ENCODE peak calls at places on chromosomes 11 and 22, in seven cellular contexts. I, Q, X, N, J, K and V are unnamed samples.

GRCh38 chr11:11313426-11313825 is 39.6 kb downstream of the CSNK2A3 start:
- DNase-seq in I (no peak), Q (peak; percentile 65), X (no peak), N (peak; percentile 45), J (no peak), K (no peak), V (no peak)

GRCh38 chr11:6455070-6455469 is 14.3 kb upstream of the HPX start:
- DNase-seq in I (no peak), Q (no peak), X (no peak), N (no peak), J (no peak), K (no peak), V (no peak)

GRCh38 chr11:24064309-24064903 is 432.4 kb upstream of the LUZP2 start:
- DNase-seq in I (no peak), Q (no peak), X (no peak), N (no peak), J (no peak), K (no peak), V (no peak)

GRCh38 chr11:126109941-126110731 is 47.5 kb upstream of the CDON start:
- DNase-seq in I (no peak), Q (no peak), X (peak; percentile 13), N (no peak), J (no peak), K (no peak), V (no peak)

GRCh38 chr11:75386912-75387311 is 12.4 kb upstream of the RPS3 start:
- DNase-seq in I (no peak), Q (no peak), X (no peak), N (no peak), J (no peak), K (peak; percentile 52), V (no peak)

GRCh38 chr22:20129747-20130014 is 1.9 kb upstream of the ZDHHC8 start:
- DNase-seq in I (no peak), Q (no peak), X (no peak), N (no peak), J (no peak), K (no peak), V (no peak)

GRCh38 chr11:64224151-64224890 is 1.7 kb downstream of the TRPT1 start:
- DNase-seq in I (no peak), Q (no peak), X (no peak), N (no peak), J (no peak), K (no peak), V (no peak)

GRCh38 chr22:23888615-23889401 is 5.4 kb upstream of the MIF start:
- DNase-seq in I (no peak), Q (no peak), X (no peak), N (no peak), J (no peak), K (no peak), V (no peak)

GRCh38 chr11:14499178-14499559 is 442 bp downstream of the COPB1 start:
- DNase-seq in I (peak; percentile 56), Q (no peak), X (peak; percentile 62), N (no peak), J (peak; percentile 45), K (peak; percentile 53), V (no peak)

GRCh38 chr11:72411623-72412532 is 22.5 kb downstream of the CLPB start:
- DNase-seq in I (peak; percentile 42), Q (peak; percentile 49), X (no peak), N (peak; percentile 43), J (peak; percentile 34), K (peak; percentile 25), V (peak; percentile 66)

GRCh38 chr22:23184100-23184763 is 3.9 kb downstream of the BCR start:
- DNase-seq in I (no peak), Q (no peak), X (no peak), N (no peak), J (no peak), K (no peak), V (no peak)

GRCh38 chr11:108494182-108494581 is 4.0 kb downstream of the POGLUT3 start:
- DNase-seq in I (no peak), Q (no peak), X (no peak), N (no peak), J (no peak), K (no peak), V (no peak)

GRCh38 chr22:34437140-34437539 is 516.9 kb upstream of the LARGE1 start:
- DNase-seq in I (no peak), Q (no peak), X (no peak), N (no peak), J (no peak), K (no peak), V (no peak)

GRCh38 chr11:9462806-9463537 is 2.2 kb downstream of the ZNF143 start:
- DNase-seq in I (no peak), Q (no peak), X (no peak), N (no peak), J (no peak), K (no peak), V (no peak)

GRCh38 chr11:12599408-12600143 is 74.6 kb upstream of the TEAD1 start:
- DNase-seq in I (peak; percentile 66), Q (peak; percentile 86), X (peak; percentile 46), N (no peak), J (peak; percentile 22), K (peak; percentile 24), V (no peak)

GRCh38 chr11:118916842-118917388 is 8.8 kb downstream of the BCL9L start:
- DNase-seq in I (no peak), Q (no peak), X (no peak), N (no peak), J (no peak), K (peak; percentile 55), V (no peak)

GRCh38 chr11:117610045-117610444 is 187.0 kb downstream of the DSCAML1 start:
- DNase-seq in I (no peak), Q (no peak), X (peak; percentile 57), N (peak; percentile 75), J (no peak), K (no peak), V (peak; percentile 0)

GRCh38 chr11:89495951-89496350 is 4.8 kb upstream of the NOX4 start:
- DNase-seq in I (no peak), Q (no peak), X (no peak), N (peak; percentile 91), J (peak; percentile 21), K (no peak), V (no peak)

GRCh38 chr11:47056261-47056915 is 119.8 kb downstream of the CSTPP1 start:
- DNase-seq in I (no peak), Q (no peak), X (no peak), N (peak; percentile 4), J (no peak), K (no peak), V (no peak)

GRCh38 chr11:78036313-78036712 is 13.2 kb upstream of the KCTD14 start:
- DNase-seq in I (no peak), Q (no peak), X (no peak), N (no peak), J (no peak), K (no peak), V (no peak)

GRCh38 chr11:78032090-78032489 is 9.0 kb upstream of the KCTD14 start:
- DNase-seq in I (no peak), Q (no peak), X (no peak), N (no peak), J (no peak), K (no peak), V (no peak)

GRCh38 chr11:78037056-78037455 is 14.0 kb upstream of the KCTD14 start:
- DNase-seq in I (no peak), Q (peak; percentile 63), X (no peak), N (no peak), J (no peak), K (peak; percentile 71), V (no peak)

GRCh38 chr11:78033040-78033439 is 10.0 kb upstream of the KCTD14 start:
- DNase-seq in I (no peak), Q (no peak), X (no peak), N (no peak), J (no peak), K (no peak), V (no peak)

DNA sequence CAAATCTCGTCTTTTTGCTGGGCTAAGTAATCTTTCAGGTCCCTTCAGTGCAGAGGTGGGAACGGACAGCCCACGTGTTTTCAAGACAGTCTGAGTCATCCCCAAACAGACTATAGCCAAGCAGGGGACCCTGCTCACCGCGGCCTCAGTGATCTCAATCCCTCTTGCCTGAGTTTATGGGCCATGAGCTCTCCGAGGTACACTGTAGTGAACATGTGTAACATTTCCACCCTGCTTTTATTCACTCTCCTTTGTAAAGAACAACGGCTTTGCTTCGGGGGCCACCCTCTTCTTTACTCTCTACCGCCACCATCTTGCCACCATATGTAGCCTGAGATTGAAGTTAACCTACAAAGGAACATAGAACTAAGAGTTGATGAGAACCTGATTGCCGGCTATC is 11.5 kb upstream of the KCTD14 start:
- DNase-seq in I (no peak), Q (no peak), X (no peak), N (no peak), J (no peak), K (no peak), V (no peak)
- TF ChIP-seq CTCF in I (no peak), Q (no peak), X (no peak), N (no peak), J (no peak), K (no peak), V (no peak)

DNA sequence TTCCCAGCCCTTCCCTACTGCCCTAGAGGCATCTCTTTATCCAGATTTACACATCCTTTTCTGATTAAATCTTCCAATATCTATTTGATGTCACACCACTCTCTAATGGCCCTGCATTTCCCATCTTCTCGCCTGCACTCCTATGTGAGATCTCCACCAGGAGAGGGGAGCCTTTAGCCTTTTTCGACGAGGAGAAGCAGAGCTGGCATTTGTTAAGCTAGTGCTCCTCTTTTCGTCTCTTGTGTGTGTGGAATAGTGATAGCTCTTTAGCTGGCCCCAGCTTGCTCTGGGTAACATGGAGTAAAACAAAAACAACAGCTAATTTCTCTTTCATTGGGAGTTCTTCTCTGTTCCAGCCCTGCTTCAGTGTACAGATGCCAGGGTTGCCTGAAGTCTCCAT is 536.5 kb downstream of the NTM start:
- DNase-seq in I (no peak), Q (no peak), X (no peak), N (no peak), J (no peak), K (no peak), V (no peak)
- TF ChIP-seq CTCF in I (no peak), Q (no peak), X (no peak), N (no peak), J (no peak), K (no peak), V (no peak)

GRCh38 chr11:106956887-106957505 is 61.3 kb downstream of the GUCY1A2 start:
- DNase-seq in I (peak; percentile 58), Q (no peak), X (no peak), N (no peak), J (no peak), K (no peak), V (no peak)
- TF ChIP-seq CTCF in I (no peak), Q (no peak), X (no peak), N (no peak), J (no peak), K (no peak), V (no peak)

DNA sequence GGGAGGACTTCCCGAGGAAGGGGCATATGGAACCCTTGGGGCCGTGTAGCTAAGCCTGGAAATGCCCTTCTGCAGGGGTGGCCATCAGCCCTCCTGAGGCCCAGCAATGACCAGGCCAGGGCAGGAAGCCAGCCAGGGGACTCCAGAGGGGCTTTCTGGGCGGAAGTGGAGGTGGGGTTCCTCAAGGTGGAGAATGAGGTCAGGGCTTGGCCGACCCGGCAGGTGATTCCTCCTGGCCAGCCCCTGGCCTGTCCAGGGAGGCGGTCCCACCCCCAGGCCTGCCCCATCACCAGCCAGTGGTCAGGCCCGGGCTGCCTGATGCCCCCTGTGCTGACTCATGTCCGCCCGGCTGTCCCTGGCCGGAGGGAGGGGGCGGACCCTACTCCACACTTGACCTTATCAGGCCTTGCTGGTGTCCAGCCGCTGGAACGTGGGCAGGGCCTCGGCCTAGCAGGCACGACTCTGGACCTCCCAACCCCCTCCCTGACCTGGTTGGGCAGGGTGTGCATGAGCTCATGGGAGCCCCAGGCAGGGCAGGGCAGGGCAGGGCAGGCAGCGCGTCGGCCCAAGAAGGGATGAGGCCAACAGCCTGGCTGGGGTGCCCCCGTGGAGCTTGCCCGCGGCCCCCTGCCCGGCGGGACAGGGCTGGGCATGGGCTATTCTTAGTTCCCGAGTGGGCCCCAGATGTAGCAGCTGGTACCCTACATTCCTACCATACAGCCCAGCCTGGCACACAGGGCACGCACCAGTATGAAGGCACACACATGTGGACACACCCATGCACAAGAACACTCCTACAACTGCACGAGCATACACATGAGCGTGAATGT is 35.9 kb downstream of the RPL3 start:
- DNase-seq in I (no peak), Q (peak; percentile 71), X (no peak), N (no peak), J (peak; percentile 70), K (peak; percentile 25), V (no peak)
- TF ChIP-seq CTCF in I (no peak), Q (no peak), X (no peak), N (no peak), J (no peak), K (no peak), V (no peak)